ENCODE peak calls at places on chromosomes 7 and 10, in four cellular contexts. I is CD4-positive, CD25-positive, alpha-beta regulatory T cell; F is HCT116; C is DMS79. P is an unnamed sample.

GRCh38 chr10:74383617-74384016 is 232.6 kb downstream of the ADK start:
- DNase-seq in I (no peak), F (no peak), C (no peak), P (no peak)

GRCh38 chr7:77461246-77461645 is 45.1 kb upstream of the GSAP start:
- DNase-seq in I (no peak), F (no peak), C (no peak), P (peak)

GRCh38 chr7:152856351-152856750 is 96.8 kb downstream of the ACTR3B start:
- DNase-seq in I (no peak), F (no peak), C (no peak), P (no peak)

GRCh38 chr10:114623661-114624294 is 34.3 kb downstream of the ABLIM1 start:
- DNase-seq in I (no peak), F (peak), C (no peak), P (peak)

GRCh38 chr10:47026301-47027107 is 115.3 kb downstream of the PTPN20 start:
- DNase-seq in I (no peak), F (no peak), C (no peak), P (no peak)

GRCh38 chr10:60048146-60048545 is 141.8 kb upstream of the CCDC6 start:
- DNase-seq in I (no peak), F (peak), C (no peak), P (peak)

GRCh38 chr10:62373639-62373994 is 552 bp upstream of the ZNF365 start:
- DNase-seq in I (no peak), F (no peak), C (no peak), P (no peak)

GRCh38 chr10:113126506-113127192 is 176.6 kb downstream of the TCF7L2 start:
- DNase-seq in I (no peak), F (no peak), C (peak), P (peak)

GRCh38 chr7:37916673-37917660 is at the start of gene SFRP4:
- DNase-seq in I (no peak), F (peak), C (no peak), P (peak)